ENCODE peak calls at places on chromosomes 11 and 22, in eight cellular contexts. One of them, this sample, is unnamed.

GRCh38 chr11:81070948-81071347 is 1630.1 kb upstream of the TENM4 start:
- DNase-seq in ELF-1: no peak
- DNase-seq in activated T-helper 1 cell treated with anti-CD3 and anti-CD28 coated beads, Interleukin-12 subunit alpha, Interleukin-12 subunit beta, Interleukin-2, Interleukin-4 antibody, amounts not matched to agents 30 ng/mL and 10 ng/mL and 1 ng/mL, durations not matched to agents 14 hours and 24 hours and 36 hours: no peak
- DNase-seq in pulmonary artery endothelial cell: no peak
- DNase-seq in choroid plexus epithelial cell: peak
- DNase-seq in GM19239: peak
- DNase-seq in amniotic stem cell: no peak
- DNase-seq in activated T-cell treated with anti-CD3 and anti-CD28 coated beads for 1 hour: no peak
- DNase-seq in this sample: no peak

GRCh38 chr22:35150163-35151107 is 84.5 kb downstream of the ISX start:
- DNase-seq in activated T-helper 1 cell treated with anti-CD3 and anti-CD28 coated beads, Interleukin-12 subunit alpha, Interleukin-12 subunit beta, Interleukin-2, Interleukin-4 antibody, amounts not matched to agents 30 ng/mL and 10 ng/mL and 1 ng/mL, durations not matched to agents 14 hours and 24 hours and 36 hours: peak
- DNase-seq in ELF-1: peak
- DNase-seq in amniotic stem cell: no peak
- DNase-seq in GM19239: no peak
- DNase-seq in activated T-cell treated with anti-CD3 and anti-CD28 coated beads for 1 hour: peak
- DNase-seq in choroid plexus epithelial cell: peak
- DNase-seq in pulmonary artery endothelial cell: no peak
- DNase-seq in this sample: peak

GRCh38 chr11:64341851-64342791 is 2.1 kb downstream of the CCDC88B start:
- DNase-seq in ELF-1: peak
- DNase-seq in activated T-cell treated with anti-CD3 and anti-CD28 coated beads for 1 hour: peak
- DNase-seq in choroid plexus epithelial cell: peak
- DNase-seq in activated T-helper 1 cell treated with anti-CD3 and anti-CD28 coated beads, Interleukin-12 subunit alpha, Interleukin-12 subunit beta, Interleukin-2, Interleukin-4 antibody, amounts not matched to agents 30 ng/mL and 10 ng/mL and 1 ng/mL, durations not matched to agents 14 hours and 24 hours and 36 hours: peak
- DNase-seq in pulmonary artery endothelial cell: peak
- DNase-seq in GM19239: peak
- DNase-seq in amniotic stem cell: peak
- DNase-seq in this sample: peak

GRCh38 chr11:41950470-41951143 is 491.2 kb upstream of the LRRC4C start:
- DNase-seq in amniotic stem cell: no peak
- DNase-seq in GM19239: no peak
- DNase-seq in choroid plexus epithelial cell: no peak
- DNase-seq in pulmonary artery endothelial cell: no peak
- DNase-seq in activated T-cell treated with anti-CD3 and anti-CD28 coated beads for 1 hour: no peak
- DNase-seq in ELF-1: no peak
- DNase-seq in activated T-helper 1 cell treated with anti-CD3 and anti-CD28 coated beads, Interleukin-12 subunit alpha, Interleukin-12 subunit beta, Interleukin-2, Interleukin-4 antibody, amounts not matched to agents 30 ng/mL and 10 ng/mL and 1 ng/mL, durations not matched to agents 14 hours and 24 hours and 36 hours: no peak
- DNase-seq in this sample: no peak

GRCh38 chr22:47284360-47284759 is 521.9 kb downstream of the TBC1D22A start:
- DNase-seq in amniotic stem cell: no peak
- DNase-seq in GM19239: no peak
- DNase-seq in pulmonary artery endothelial cell: no peak
- DNase-seq in activated T-helper 1 cell treated with anti-CD3 and anti-CD28 coated beads, Interleukin-12 subunit alpha, Interleukin-12 subunit beta, Interleukin-2, Interleukin-4 antibody, amounts not matched to agents 30 ng/mL and 10 ng/mL and 1 ng/mL, durations not matched to agents 14 hours and 24 hours and 36 hours: no peak
- DNase-seq in activated T-cell treated with anti-CD3 and anti-CD28 coated beads for 1 hour: no peak
- DNase-seq in choroid plexus epithelial cell: no peak
- DNase-seq in ELF-1: no peak
- DNase-seq in this sample: no peak

GRCh38 chr11:97912629-97913028 is 1108.1 kb upstream of the CNTN5 start:
- DNase-seq in amniotic stem cell: no peak
- DNase-seq in ELF-1: no peak
- DNase-seq in GM19239: no peak
- DNase-seq in pulmonary artery endothelial cell: no peak
- DNase-seq in activated T-cell treated with anti-CD3 and anti-CD28 coated beads for 1 hour: no peak
- DNase-seq in choroid plexus epithelial cell: no peak
- DNase-seq in activated T-helper 1 cell treated with anti-CD3 and anti-CD28 coated beads, Interleukin-12 subunit alpha, Interleukin-12 subunit beta, Interleukin-2, Interleukin-4 antibody, amounts not matched to agents 30 ng/mL and 10 ng/mL and 1 ng/mL, durations not matched to agents 14 hours and 24 hours and 36 hours: no peak
- DNase-seq in this sample: no peak

GRCh38 chr11:45180888-45181594 is 34.6 kb downstream of the PRDM11 start:
- DNase-seq in activated T-cell treated with anti-CD3 and anti-CD28 coated beads for 1 hour: peak
- DNase-seq in choroid plexus epithelial cell: peak
- DNase-seq in GM19239: no peak
- DNase-seq in pulmonary artery endothelial cell: no peak
- DNase-seq in activated T-helper 1 cell treated with anti-CD3 and anti-CD28 coated beads, Interleukin-12 subunit alpha, Interleukin-12 subunit beta, Interleukin-2, Interleukin-4 antibody, amounts not matched to agents 30 ng/mL and 10 ng/mL and 1 ng/mL, durations not matched to agents 14 hours and 24 hours and 36 hours: no peak
- DNase-seq in amniotic stem cell: peak
- DNase-seq in ELF-1: peak
- DNase-seq in this sample: peak

GRCh38 chr11:88193278-88193677 is 18.0 kb upstream of the RAB38 start:
- DNase-seq in choroid plexus epithelial cell: no peak
- DNase-seq in GM19239: no peak
- DNase-seq in ELF-1: no peak
- DNase-seq in activated T-helper 1 cell treated with anti-CD3 and anti-CD28 coated beads, Interleukin-12 subunit alpha, Interleukin-12 subunit beta, Interleukin-2, Interleukin-4 antibody, amounts not matched to agents 30 ng/mL and 10 ng/mL and 1 ng/mL, durations not matched to agents 14 hours and 24 hours and 36 hours: no peak
- DNase-seq in amniotic stem cell: no peak
- DNase-seq in pulmonary artery endothelial cell: no peak
- DNase-seq in activated T-cell treated with anti-CD3 and anti-CD28 coated beads for 1 hour: no peak
- DNase-seq in this sample: no peak

GRCh38 chr11:61752117-61752924 is at the start of gene MYRF:
- DNase-seq in ELF-1: no peak
- DNase-seq in GM19239: peak
- DNase-seq in activated T-helper 1 cell treated with anti-CD3 and anti-CD28 coated beads, Interleukin-12 subunit alpha, Interleukin-12 subunit beta, Interleukin-2, Interleukin-4 antibody, amounts not matched to agents 30 ng/mL and 10 ng/mL and 1 ng/mL, durations not matched to agents 14 hours and 24 hours and 36 hours: peak
- DNase-seq in pulmonary artery endothelial cell: no peak
- DNase-seq in amniotic stem cell: peak
- DNase-seq in activated T-cell treated with anti-CD3 and anti-CD28 coated beads for 1 hour: peak
- DNase-seq in choroid plexus epithelial cell: no peak
- DNase-seq in this sample: peak

GRCh38 chr11:45217991-45218390 is 68.2 kb downstream of the SYT13 start:
- DNase-seq in choroid plexus epithelial cell: peak
- DNase-seq in amniotic stem cell: no peak
- DNase-seq in ELF-1: no peak
- DNase-seq in activated T-helper 1 cell treated with anti-CD3 and anti-CD28 coated beads, Interleukin-12 subunit alpha, Interleukin-12 subunit beta, Interleukin-2, Interleukin-4 antibody, amounts not matched to agents 30 ng/mL and 10 ng/mL and 1 ng/mL, durations not matched to agents 14 hours and 24 hours and 36 hours: no peak
- DNase-seq in activated T-cell treated with anti-CD3 and anti-CD28 coated beads for 1 hour: no peak
- DNase-seq in pulmonary artery endothelial cell: no peak
- DNase-seq in GM19239: no peak
- DNase-seq in this sample: no peak

GRCh38 chr11:88603499-88603898 is 266.0 kb upstream of the CTSC start:
- DNase-seq in activated T-helper 1 cell treated with anti-CD3 and anti-CD28 coated beads, Interleukin-12 subunit alpha, Interleukin-12 subunit beta, Interleukin-2, Interleukin-4 antibody, amounts not matched to agents 30 ng/mL and 10 ng/mL and 1 ng/mL, durations not matched to agents 14 hours and 24 hours and 36 hours: no peak
- DNase-seq in amniotic stem cell: no peak
- DNase-seq in ELF-1: no peak
- DNase-seq in choroid plexus epithelial cell: peak
- DNase-seq in pulmonary artery endothelial cell: no peak
- DNase-seq in activated T-cell treated with anti-CD3 and anti-CD28 coated beads for 1 hour: no peak
- DNase-seq in GM19239: no peak
- DNase-seq in this sample: no peak

GRCh38 chr11:112584674-112585073 is 324.0 kb upstream of the PLET1 start:
- DNase-seq in pulmonary artery endothelial cell: no peak
- DNase-seq in amniotic stem cell: no peak
- DNase-seq in activated T-cell treated with anti-CD3 and anti-CD28 coated beads for 1 hour: no peak
- DNase-seq in activated T-helper 1 cell treated with anti-CD3 and anti-CD28 coated beads, Interleukin-12 subunit alpha, Interleukin-12 subunit beta, Interleukin-2, Interleukin-4 antibody, amounts not matched to agents 30 ng/mL and 10 ng/mL and 1 ng/mL, durations not matched to agents 14 hours and 24 hours and 36 hours: no peak
- DNase-seq in choroid plexus epithelial cell: peak
- DNase-seq in ELF-1: peak
- DNase-seq in GM19239: no peak
- DNase-seq in this sample: no peak

GRCh38 chr11:120228794-120229384 is 11.1 kb upstream of the POU2F3 start:
- DNase-seq in ELF-1: no peak
- DNase-seq in choroid plexus epithelial cell: no peak
- DNase-seq in pulmonary artery endothelial cell: no peak
- DNase-seq in GM19239: no peak
- DNase-seq in activated T-cell treated with anti-CD3 and anti-CD28 coated beads for 1 hour: no peak
- DNase-seq in amniotic stem cell: no peak
- DNase-seq in activated T-helper 1 cell treated with anti-CD3 and anti-CD28 coated beads, Interleukin-12 subunit alpha, Interleukin-12 subunit beta, Interleukin-2, Interleukin-4 antibody, amounts not matched to agents 30 ng/mL and 10 ng/mL and 1 ng/mL, durations not matched to agents 14 hours and 24 hours and 36 hours: no peak
- DNase-seq in this sample: no peak

GRCh38 chr11:66543263-66544107 is 2.4 kb downstream of the ZDHHC24 start:
- DNase-seq in amniotic stem cell: no peak
- DNase-seq in choroid plexus epithelial cell: peak
- DNase-seq in activated T-helper 1 cell treated with anti-CD3 and anti-CD28 coated beads, Interleukin-12 subunit alpha, Interleukin-12 subunit beta, Interleukin-2, Interleukin-4 antibody, amounts not matched to agents 30 ng/mL and 10 ng/mL and 1 ng/mL, durations not matched to agents 14 hours and 24 hours and 36 hours: peak
- DNase-seq in GM19239: peak
- DNase-seq in activated T-cell treated with anti-CD3 and anti-CD28 coated beads for 1 hour: peak
- DNase-seq in pulmonary artery endothelial cell: peak
- DNase-seq in ELF-1: peak
- DNase-seq in this sample: peak

GRCh38 chr11:109956124-109956793 is 136.9 kb upstream of the ZC3H12C start:
- DNase-seq in pulmonary artery endothelial cell: no peak
- DNase-seq in activated T-cell treated with anti-CD3 and anti-CD28 coated beads for 1 hour: no peak
- DNase-seq in amniotic stem cell: no peak
- DNase-seq in activated T-helper 1 cell treated with anti-CD3 and anti-CD28 coated beads, Interleukin-12 subunit alpha, Interleukin-12 subunit beta, Interleukin-2, Interleukin-4 antibody, amounts not matched to agents 30 ng/mL and 10 ng/mL and 1 ng/mL, durations not matched to agents 14 hours and 24 hours and 36 hours: no peak
- DNase-seq in GM19239: no peak
- DNase-seq in ELF-1: no peak
- DNase-seq in choroid plexus epithelial cell: no peak
- DNase-seq in this sample: no peak

GRCh38 chr22:48498526-48499331 is 1328.9 kb downstream of the BRD1 start:
- DNase-seq in ELF-1: no peak
- DNase-seq in activated T-helper 1 cell treated with anti-CD3 and anti-CD28 coated beads, Interleukin-12 subunit alpha, Interleukin-12 subunit beta, Interleukin-2, Interleukin-4 antibody, amounts not matched to agents 30 ng/mL and 10 ng/mL and 1 ng/mL, durations not matched to agents 14 hours and 24 hours and 36 hours: no peak
- DNase-seq in amniotic stem cell: no peak
- DNase-seq in choroid plexus epithelial cell: no peak
- DNase-seq in pulmonary artery endothelial cell: no peak
- DNase-seq in GM19239: no peak
- DNase-seq in activated T-cell treated with anti-CD3 and anti-CD28 coated beads for 1 hour: no peak
- DNase-seq in this sample: no peak

GRCh38 chr11:131659931-131660330 is 289.5 kb downstream of the NTM start:
- DNase-seq in ELF-1: no peak
- DNase-seq in amniotic stem cell: no peak
- DNase-seq in activated T-cell treated with anti-CD3 and anti-CD28 coated beads for 1 hour: no peak
- DNase-seq in pulmonary artery endothelial cell: no peak
- DNase-seq in GM19239: no peak
- DNase-seq in choroid plexus epithelial cell: no peak
- DNase-seq in activated T-helper 1 cell treated with anti-CD3 and anti-CD28 coated beads, Interleukin-12 subunit alpha, Interleukin-12 subunit beta, Interleukin-2, Interleukin-4 antibody, amounts not matched to agents 30 ng/mL and 10 ng/mL and 1 ng/mL, durations not matched to agents 14 hours and 24 hours and 36 hours: no peak
- DNase-seq in this sample: no peak

GRCh38 chr11:66136752-66137123 is 66.7 kb downstream of the PACS1 start:
- DNase-seq in activated T-helper 1 cell treated with anti-CD3 and anti-CD28 coated beads, Interleukin-12 subunit alpha, Interleukin-12 subunit beta, Interleukin-2, Interleukin-4 antibody, amounts not matched to agents 30 ng/mL and 10 ng/mL and 1 ng/mL, durations not matched to agents 14 hours and 24 hours and 36 hours: no peak
- DNase-seq in ELF-1: no peak
- DNase-seq in pulmonary artery endothelial cell: no peak
- DNase-seq in activated T-cell treated with anti-CD3 and anti-CD28 coated beads for 1 hour: no peak
- DNase-seq in GM19239: no peak
- DNase-seq in amniotic stem cell: no peak
- DNase-seq in choroid plexus epithelial cell: peak
- DNase-seq in this sample: peak

GRCh38 chr11:114197799-114198500 is 98.2 kb upstream of the NNMT start:
- DNase-seq in choroid plexus epithelial cell: peak
- DNase-seq in activated T-cell treated with anti-CD3 and anti-CD28 coated beads for 1 hour: no peak
- DNase-seq in pulmonary artery endothelial cell: peak
- DNase-seq in ELF-1: no peak
- DNase-seq in GM19239: no peak
- DNase-seq in amniotic stem cell: no peak
- DNase-seq in activated T-helper 1 cell treated with anti-CD3 and anti-CD28 coated beads, Interleukin-12 subunit alpha, Interleukin-12 subunit beta, Interleukin-2, Interleukin-4 antibody, amounts not matched to agents 30 ng/mL and 10 ng/mL and 1 ng/mL, durations not matched to agents 14 hours and 24 hours and 36 hours: no peak
- DNase-seq in this sample: peak

This sample was measured in body of pancreas.